ENCODE peak calls at places on chromosomes 5 and 9, in four cellular contexts. W, H, U and B are unnamed samples.
A peak's percentile ranks its signal among the peaks of the same experiment; 100 is the strongest.

GRCh38 chr9:23824241-23825142 is 1.5 kb downstream of the ELAVL2 start:
- DNase-seq in W (no peak), H (peak; percentile 86), U (no peak), B (no peak)

GRCh38 chr5:112968411-112969106 is 8.0 kb upstream of the DCP2 start:
- DNase-seq in W (no peak), H (no peak), U (no peak), B (no peak)

GRCh38 chr5:82639393-82640144 is 361.4 kb upstream of the RPS23 start:
- DNase-seq in W (no peak), H (no peak), U (no peak), B (no peak)

GRCh38 chr5:135707302-135707701 is 127.2 kb upstream of the SLC25A48 start:
- DNase-seq in W (no peak), H (no peak), U (no peak), B (no peak)

GRCh38 chr9:35792044-35792813 is 838 bp downstream of the NPR2 start:
- DNase-seq in W (no peak), H (no peak), U (no peak), B (no peak)

GRCh38 chr9:109035684-109036423 is 22.6 kb upstream of the CTNNAL1 start:
- DNase-seq in W (no peak), H (no peak), U (no peak), B (peak; percentile 69)

GRCh38 chr5:79990598-79991507 is at the start of gene MTX3:
- DNase-seq in W (peak; percentile 80), H (peak; percentile 96), U (peak; percentile 79), B (peak; percentile 87)

GRCh38 chr5:142871056-142871879 is 101.1 kb downstream of the ARHGAP26 start:
- DNase-seq in W (no peak), H (peak; percentile 81), U (no peak), B (peak; percentile 79)

GRCh38 chr9:129174102-129174723 is 3.8 kb downstream of the IER5L start:
- DNase-seq in W (peak; percentile 74), H (peak; percentile 98), U (peak; percentile 68), B (peak; percentile 88)

GRCh38 chr5:123176224-123176937 is 87.3 kb downstream of the PRDM6 start:
- DNase-seq in W (no peak), H (no peak), U (no peak), B (no peak)

GRCh38 chr5:68088302-68088701 is 127.3 kb upstream of the PIK3R1 start:
- DNase-seq in W (no peak), H (no peak), U (no peak), B (no peak)

GRCh38 chr5:91053733-91054010 is 329.4 kb downstream of the ARRDC3 start:
- DNase-seq in W (no peak), H (no peak), U (no peak), B (no peak)

GRCh38 chr9:77435688-77436087 is 212.4 kb downstream of the GNA14 start:
- DNase-seq in W (no peak), H (no peak), U (no peak), B (no peak)

GRCh38 chr5:129973716-129974426 is 69.6 kb downstream of the CHSY3 start:
- DNase-seq in W (no peak), H (no peak), U (no peak), B (no peak)

GRCh38 chr9:130361873-130362362 is 82.8 kb upstream of the ASS1 start:
- DNase-seq in W (no peak), H (no peak), U (no peak), B (no peak)

GRCh38 chr5:112119527-112119926 is 299.6 kb downstream of the EPB41L4A start:
- DNase-seq in W (no peak), H (no peak), U (no peak), B (peak; percentile 16)

GRCh38 chr5:132391247-132391646 is 21.7 kb downstream of the SLC22A5 start:
- DNase-seq in W (no peak), H (no peak), U (no peak), B (no peak)

GRCh38 chr5:160266752-160267345 is 37.5 kb downstream of the FABP6 start:
- DNase-seq in W (no peak), H (no peak), U (no peak), B (peak; percentile 14)

GRCh38 chr5:167614294-167615104 is 676.9 kb upstream of the WWC1 start:
- DNase-seq in W (no peak), H (no peak), U (no peak), B (no peak)

GRCh38 chr5:79069488-79070001 is at the start of the genes BHMT2 and DMGDH:
- DNase-seq in W (no peak), H (no peak), U (no peak), B (no peak)

GRCh38 chr5:86101966-86102365 is 515.8 kb upstream of the COX7C start:
- DNase-seq in W (no peak), H (peak; percentile 31), U (no peak), B (no peak)

GRCh38 chr5:91378683-91379601 is 4.2 kb downstream of the ARRDC3 start:
- DNase-seq in W (no peak), H (no peak), U (no peak), B (peak; percentile 50)